ENCODE peak calls at places on chromosomes 6 and 20, in six cellular contexts. V, M, X, K, I and S are unnamed samples.

GRCh38 chr6:43636312-43636667 is 650 bp downstream of the MAD2L1BP start:
- DNase-seq in V (peak), M (no peak), X (no peak), K (no peak), I (no peak), S (peak)

GRCh38 chr6:155177369-155177961 is 86.3 kb upstream of the CLDN20 start:
- DNase-seq in V (peak), M (peak), X (peak), K (peak), I (no peak), S (peak)

GRCh38 chr6:14804444-14805210 is 441.2 kb upstream of the JARID2 start:
- DNase-seq in V (peak), M (no peak), X (no peak), K (no peak), I (no peak), S (no peak)

GRCh38 chr6:31626952-31627351 is 6.4 kb downstream of the PRRC2A start:
- DNase-seq in V (no peak), M (no peak), X (no peak), K (no peak), I (no peak), S (no peak)

GRCh38 chr20:41692479-41693135 is 74.4 kb upstream of the CHD6 start:
- DNase-seq in V (peak), M (peak), X (peak), K (peak), I (peak), S (peak)

GRCh38 chr6:45590751-45591184 is 213.0 kb upstream of the SUPT3H start:
- DNase-seq in V (no peak), M (no peak), X (no peak), K (no peak), I (no peak), S (no peak)

GRCh38 chr6:15062311-15063252 is 183.3 kb upstream of the JARID2 start:
- DNase-seq in V (peak), M (no peak), X (no peak), K (peak), I (no peak), S (no peak)

GRCh38 chr20:16124911-16125776 is 448.1 kb downstream of the KIF16B start:
- DNase-seq in V (no peak), M (no peak), X (no peak), K (no peak), I (no peak), S (no peak)

GRCh38 chr20:8291873-8292272 is 159.8 kb downstream of the PLCB1 start:
- DNase-seq in V (no peak), M (no peak), X (no peak), K (no peak), I (no peak), S (no peak)

GRCh38 chr6:102717737-102718427 is 1324.4 kb downstream of the GRIK2 start:
- DNase-seq in V (no peak), M (peak), X (peak), K (no peak), I (no peak), S (no peak)

GRCh38 chr6:169725270-169726048 is 1.2 kb upstream of the PHF10 start:
- DNase-seq in V (no peak), M (peak), X (peak), K (peak), I (no peak), S (no peak)

GRCh38 chr20:25503946-25504345 is 81.4 kb downstream of the NINL start:
- DNase-seq in V (no peak), M (no peak), X (no peak), K (no peak), I (no peak), S (no peak)

GRCh38 chr6:78460711-78461110 is 406.6 kb upstream of the IRAK1BP1 start:
- DNase-seq in V (peak), M (no peak), X (no peak), K (no peak), I (no peak), S (no peak)

GRCh38 chr20:48818481-48818987 is 9.3 kb downstream of the PREX1 start:
- DNase-seq in V (no peak), M (no peak), X (no peak), K (no peak), I (peak), S (no peak)

GRCh38 chr6:150528648-150529285 is 70.9 kb upstream of the PLEKHG1 start:
- DNase-seq in V (peak), M (peak), X (peak), K (no peak), I (no peak), S (peak)

GRCh38 chr20:62907377-62908317 is 18.7 kb downstream of the DIDO1 start:
- DNase-seq in V (no peak), M (no peak), X (peak), K (peak), I (no peak), S (peak)

GRCh38 chr20:17735206-17735804 is 35.5 kb downstream of the BANF2 start:
- DNase-seq in V (peak), M (no peak), X (no peak), K (no peak), I (no peak), S (no peak)

GRCh38 chr6:128599036-128599435 is 78.6 kb upstream of the PTPRK start:
- DNase-seq in V (peak), M (no peak), X (no peak), K (no peak), I (no peak), S (no peak)

GRCh38 chr6:83378621-83379388 is 52.0 kb downstream of the ME1 start:
- DNase-seq in V (peak), M (no peak), X (no peak), K (no peak), I (no peak), S (no peak)

GRCh38 chr6:151413372-151414145 is 22.2 kb upstream of the ZBTB2 start:
- DNase-seq in V (no peak), M (no peak), X (no peak), K (no peak), I (no peak), S (no peak)

GRCh38 chr6:121596441-121596840 is 161.0 kb downstream of the GJA1 start:
- DNase-seq in V (no peak), M (no peak), X (no peak), K (no peak), I (no peak), S (no peak)

GRCh38 chr6:29887819-29888581 is 54.3 kb upstream of the HLA-A start:
- DNase-seq in V (peak), M (peak), X (peak), K (no peak), I (peak), S (peak)

GRCh38 chr6:78599526-78599925 is 267.8 kb upstream of the IRAK1BP1 start:
- DNase-seq in V (no peak), M (no peak), X (no peak), K (no peak), I (no peak), S (no peak)

GRCh38 chr20:64238115-64238825 is 17.3 kb upstream of the PCMTD2 start:
- DNase-seq in V (no peak), M (no peak), X (no peak), K (no peak), I (no peak), S (no peak)

GRCh38 chr6:99605074-99605726 is 1.4 kb upstream of the PRDM13 start:
- DNase-seq in V (no peak), M (no peak), X (peak), K (no peak), I (no peak), S (no peak)

GRCh38 chr6:7721654-7722053 is 4.2 kb upstream of the BMP6 start:
- DNase-seq in V (peak), M (no peak), X (no peak), K (no peak), I (no peak), S (peak)

GRCh38 chr20:57501461-57502330 is 23.2 kb downstream of the CTCFL start:
- DNase-seq in V (no peak), M (no peak), X (peak), K (no peak), I (no peak), S (peak)

GRCh38 chr6:150361876-150362275 is 6.9 kb upstream of the IYD start:
- DNase-seq in V (no peak), M (no peak), X (no peak), K (no peak), I (no peak), S (no peak)

GRCh38 chr6:111173341-111173740 is 86.0 kb downstream of the SLC16A10 start:
- DNase-seq in V (peak), M (no peak), X (no peak), K (no peak), I (no peak), S (no peak)

DNA sequence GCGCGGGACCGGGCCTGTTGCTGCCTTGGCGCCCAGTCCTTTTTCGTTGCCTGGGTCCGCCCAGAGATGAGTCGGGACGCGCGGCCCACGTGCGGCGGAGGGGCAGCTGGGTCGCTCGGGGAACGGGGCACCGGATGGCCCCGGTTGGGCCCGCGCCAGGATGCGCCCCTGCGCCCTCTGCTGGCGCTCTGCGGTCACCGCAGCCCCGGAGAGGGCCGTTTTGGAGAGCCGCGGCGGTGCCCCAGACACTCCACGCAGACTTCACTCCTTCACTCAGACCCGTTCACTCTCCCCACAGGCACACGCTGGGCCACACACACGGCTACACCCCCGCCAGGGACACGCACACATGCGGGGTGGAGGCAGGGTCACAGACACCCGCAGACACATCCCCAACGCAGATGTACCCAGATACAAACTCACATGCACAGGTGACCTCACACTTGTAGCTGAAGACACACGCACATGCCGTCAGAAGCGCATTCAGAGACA is 38.8 kb downstream of the SRC start:
- DNase-seq in V (peak), M (peak), X (peak), K (peak), I (no peak), S (peak)
- H2AFZ ChIP-seq in V (peak), M (peak), X (no peak), K (peak), I (peak), S (no peak)

GRCh38 chr6:119347466-119348307 is 1.9 kb downstream of the MAN1A1 start:
- DNase-seq in V (no peak), M (no peak), X (no peak), K (peak), I (no peak), S (no peak)
- H3K4me3 ChIP-seq in V (peak), M (peak), X (peak), K (peak), I (peak), S (peak)

DNA sequence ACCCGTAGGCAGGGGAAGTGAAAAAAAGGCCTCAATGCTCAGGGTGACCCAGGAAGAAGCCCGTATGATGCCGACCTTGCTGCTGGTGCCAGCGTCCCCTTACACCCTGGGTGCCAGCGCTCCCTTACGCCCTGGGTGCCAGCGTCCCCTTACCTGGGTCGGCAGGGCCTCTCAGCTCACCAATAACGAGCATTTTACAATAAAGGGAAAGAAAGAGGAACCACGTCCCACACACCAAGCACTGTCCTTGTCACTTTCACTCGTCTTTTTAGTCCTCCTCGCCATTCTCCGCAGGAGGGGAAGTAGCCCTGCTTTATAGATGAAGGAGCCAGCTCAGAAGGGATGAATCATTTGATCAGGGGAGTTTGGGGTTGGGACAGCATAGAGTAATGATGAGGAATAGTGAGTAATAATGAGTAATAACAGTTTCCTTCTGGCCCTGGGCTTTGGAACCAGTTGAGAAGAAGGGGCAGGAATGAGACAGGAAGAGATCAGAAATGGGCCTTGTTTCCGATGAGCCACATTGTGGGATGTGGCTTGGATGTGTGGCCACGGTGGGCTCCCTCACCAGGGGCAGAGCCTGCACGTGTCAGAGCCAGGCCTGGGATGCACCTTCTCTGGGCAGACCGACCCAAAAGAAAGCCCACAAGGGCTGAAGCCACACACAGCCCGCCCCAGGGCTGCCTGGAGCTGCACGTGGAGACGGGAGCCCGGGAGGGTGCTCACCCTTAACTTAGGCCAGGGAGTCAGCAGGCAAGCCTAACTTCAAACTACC is 75.7 kb downstream of the SYNJ2 start:
- DNase-seq in V (peak), M (no peak), X (no peak), K (no peak), I (no peak), S (no peak)
- H3K9ac ChIP-seq in V (no peak), M (no peak), X (no peak), K (no peak), I (no peak), S (no peak)

GRCh38 chr6:126914172-126914571 is 204.3 kb upstream of the RSPO3 start:
- DNase-seq in V (no peak), M (no peak), X (no peak), K (no peak), I (no peak), S (no peak)
- H2AFZ ChIP-seq in V (no peak), M (no peak), X (peak), K (no peak), I (no peak), S (no peak)

GRCh38 chr20:24318569-24319352 is 150.7 kb upstream of the SYNDIG1 start:
- DNase-seq in V (no peak), M (no peak), X (no peak), K (no peak), I (no peak), S (no peak)
- H3K4me3 ChIP-seq in V (no peak), M (no peak), X (no peak), K (no peak), I (no peak), S (no peak)